ENCODE peak calls at places on chromosomes 4 and X, in five cellular contexts. T, C, U, X and A are unnamed samples.

GRCh38 chr4:11119474-11119873 is 309.2 kb downstream of the HS3ST1 start:
- DNase-seq in T (no peak), C (no peak), U (no peak), X (no peak), A (no peak)

GRCh38 chr4:70632028-70632427 is 3.5 kb downstream of the ENAM start:
- DNase-seq in T (no peak), C (no peak), U (no peak), X (no peak), A (no peak)

GRCh38 chr4:161799687-161800086 is 364.1 kb downstream of the FSTL5 start:
- DNase-seq in T (no peak), C (no peak), U (no peak), X (peak; percentile 1), A (no peak)

GRCh38 chr4:65399131-65399530 is 271.2 kb downstream of the EPHA5 start:
- DNase-seq in T (no peak), C (no peak), U (no peak), X (no peak), A (no peak)

GRCh38 chr4:99447513-99447912 is 12.4 kb upstream of the ADH7 start:
- DNase-seq in T (no peak), C (no peak), U (no peak), X (no peak), A (no peak)

GRCh38 chr4:25792200-25792791 is 70.5 kb downstream of the SEL1L3 start:
- DNase-seq in T (no peak), C (no peak), U (peak; percentile 79), X (peak; percentile 38), A (peak; percentile 61)

GRCh38 chr4:134470544-134470943 is 269.0 kb upstream of the PABPC4L start:
- DNase-seq in T (no peak), C (no peak), U (peak; percentile 28), X (no peak), A (peak; percentile 21)

GRCh38 chrX:131792789-131793462 is 230.2 kb upstream of the STK26 start:
- DNase-seq in T (no peak), C (peak; percentile 95), U (peak; percentile 89), X (peak; percentile 29), A (no peak)

GRCh38 chrX:65926095-65927019 is 113.5 kb downstream of the VSIG4 start:
- DNase-seq in T (no peak), C (no peak), U (no peak), X (no peak), A (no peak)

GRCh38 chr4:140223056-140223810 is 69.2 kb upstream of the MAML3 start:
- DNase-seq in T (no peak), C (no peak), U (no peak), X (no peak), A (no peak)

GRCh38 chr4:176376032-176376614 is 56.4 kb downstream of the SPCS3 start:
- DNase-seq in T (no peak), C (no peak), U (no peak), X (peak; percentile 15), A (no peak)

GRCh38 chr4:74268643-74269042 is 39.6 kb upstream of the EPGN start:
- DNase-seq in T (no peak), C (no peak), U (no peak), X (no peak), A (no peak)

GRCh38 chr4:170777663-170778062 is 687.9 kb upstream of the AADAT start:
- DNase-seq in T (no peak), C (no peak), U (no peak), X (no peak), A (no peak)

GRCh38 chr4:8872402-8873291 is 1.0 kb upstream of the HMX1 start:
- DNase-seq in T (no peak), C (no peak), U (no peak), X (no peak), A (no peak)

GRCh38 chr4:183132865-183133264 is 33.8 kb downstream of the WWC2 start:
- DNase-seq in T (no peak), C (no peak), U (no peak), X (no peak), A (no peak)

GRCh38 chr4:151541438-151542071 is 132.6 kb downstream of the FHIP1A start:
- DNase-seq in T (no peak), C (no peak), U (no peak), X (no peak), A (no peak)

GRCh38 chrX:31209005-31209612 is 137.3 kb upstream of the FTHL17 start:
- DNase-seq in T (no peak), C (no peak), U (no peak), X (no peak), A (no peak)

GRCh38 chr4:21476753-21477152 is 471.8 kb downstream of the KCNIP4 start:
- DNase-seq in T (no peak), C (no peak), U (no peak), X (no peak), A (no peak)

GRCh38 chr4:20428410-20429160 is 176.9 kb downstream of the SLIT2 start:
- DNase-seq in T (no peak), C (no peak), U (no peak), X (no peak), A (no peak)

GRCh38 chrX:131677655-131678628 is 134.1 kb downstream of the OR13H1 start:
- DNase-seq in T (no peak), C (no peak), U (peak; percentile 47), X (peak; percentile 71), A (peak; percentile 17)

GRCh38 chrX:31123335-31123734 is 51.5 kb upstream of the FTHL17 start:
- DNase-seq in T (no peak), C (no peak), U (no peak), X (no peak), A (no peak)

GRCh38 chrX:310621-311155 is 7.9 kb downstream of the GTPBP6 start:
- DNase-seq in T (no peak), C (peak; percentile 60), U (no peak), X (no peak), A (no peak)

GRCh38 chr4:41644288-41644914 is 104.1 kb downstream of the PHOX2B start:
- DNase-seq in T (peak; percentile 54), C (peak; percentile 87), U (peak; percentile 78), X (no peak), A (peak; percentile 61)

GRCh38 chr4:155099231-155099630 is 109.2 kb upstream of the NPY2R start:
- DNase-seq in T (no peak), C (no peak), U (no peak), X (no peak), A (no peak)

GRCh38 chrX:103716967-103717366 is 6.3 kb downstream of the TMEM31 start:
- DNase-seq in T (no peak), C (no peak), U (no peak), X (no peak), A (no peak)

GRCh38 chrX:55057691-55058249 is 17.1 kb upstream of the PAGE2B start:
- DNase-seq in T (peak; percentile 13), C (no peak), U (no peak), X (peak; percentile 2), A (no peak)

GRCh38 chr4:176534566-176534965 is 214.8 kb downstream of the SPCS3 start:
- DNase-seq in T (no peak), C (no peak), U (no peak), X (no peak), A (no peak)

GRCh38 chr4:20412072-20412471 is 160.4 kb downstream of the SLIT2 start:
- DNase-seq in T (no peak), C (no peak), U (no peak), X (no peak), A (no peak)

GRCh38 chr4:26320159-26320452 is 708 bp upstream of the RBPJ start:
- DNase-seq in T (no peak), C (no peak), U (no peak), X (no peak), A (no peak)

DNA sequence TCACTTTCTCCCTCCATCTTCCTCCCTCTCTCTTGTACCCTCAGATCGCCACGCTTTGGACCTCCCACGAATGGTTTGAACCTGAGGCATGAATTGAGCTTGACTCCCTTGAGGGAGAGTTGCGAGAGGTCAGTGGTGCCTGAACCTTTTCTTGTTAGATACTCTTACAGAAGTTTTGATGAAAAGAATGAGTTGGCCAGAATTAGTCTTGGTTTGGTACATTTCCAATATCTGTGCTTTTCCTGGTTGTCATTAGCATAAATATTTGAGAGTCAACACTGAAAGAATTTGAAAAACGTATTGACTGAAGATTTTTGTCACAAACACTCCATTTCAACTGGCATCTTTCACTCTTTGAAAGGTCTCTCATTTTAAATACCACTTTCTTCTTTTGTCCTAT is 510.6 kb upstream of the DIPK2B start:
- DNase-seq in T (no peak), C (no peak), U (no peak), X (no peak), A (no peak)
- TF ChIP-seq EP300 in T (no peak), C (no peak), U (no peak), X (no peak), A (no peak)

GRCh38 chr4:7822858-7823257 is 116.8 kb downstream of the AFAP1 start:
- DNase-seq in T (no peak), C (peak; percentile 80), U (no peak), X (no peak), A (no peak)

GRCh38 chr4:7821245-7822165 is 118.2 kb downstream of the AFAP1 start:
- DNase-seq in T (no peak), C (peak; percentile 70), U (no peak), X (no peak), A (no peak)

GRCh38 chr4:7824218-7824617 is 115.4 kb downstream of the AFAP1 start:
- DNase-seq in T (no peak), C (no peak), U (no peak), X (no peak), A (no peak)

GRCh38 chr4:7826176-7826908 is 113.3 kb downstream of the AFAP1 start:
- DNase-seq in T (no peak), C (peak; percentile 60), U (no peak), X (no peak), A (no peak)

DNA sequence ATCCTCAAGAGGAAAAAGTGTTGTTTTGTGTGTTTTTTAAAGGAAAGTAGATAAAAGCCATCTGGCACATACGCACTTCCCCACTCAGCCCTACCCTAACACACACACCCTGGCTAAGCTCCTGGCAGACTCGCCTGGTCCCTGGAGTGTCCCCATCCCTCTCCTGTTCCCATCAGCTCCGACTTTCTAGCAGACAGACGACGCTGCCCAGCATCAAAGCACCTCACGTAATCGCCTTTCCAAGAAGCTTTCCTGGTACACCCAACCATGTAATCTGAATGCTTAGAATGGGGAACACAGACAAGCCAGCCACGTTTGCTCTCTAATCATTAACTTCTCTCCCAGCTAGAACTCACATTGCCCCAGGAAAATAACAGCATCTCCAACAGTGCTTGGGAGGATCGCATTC is 116.2 kb downstream of the AFAP1 start:
- DNase-seq in T (peak; percentile 57), C (peak; percentile 86), U (peak; percentile 44), X (no peak), A (no peak)
- TF ChIP-seq POLR2A in T (no peak), C (no peak), U (no peak), X (no peak), A (no peak)

DNA sequence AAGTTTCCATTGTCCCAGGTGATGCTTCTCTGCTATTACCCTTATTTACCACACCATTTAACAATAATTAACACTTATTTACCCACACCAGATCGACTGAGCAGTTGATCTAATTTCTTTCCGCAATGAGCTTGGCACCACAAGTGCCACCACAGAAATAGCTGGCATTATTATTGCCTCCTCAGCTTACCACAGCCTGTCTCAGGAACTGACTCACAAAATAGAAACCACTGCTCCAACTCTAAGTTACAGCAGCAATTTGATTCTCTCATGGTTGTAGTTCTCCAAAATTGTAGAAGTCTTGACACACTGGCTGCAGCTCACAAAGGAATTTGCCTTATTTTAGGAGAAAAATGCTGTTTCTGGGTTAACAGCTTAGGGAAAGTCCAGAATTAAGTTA is 22.5 kb downstream of the ZNF721 start:
- DNase-seq in T (no peak), C (no peak), U (no peak), X (no peak), A (no peak)
- H3K4me3 ChIP-seq in T (no peak overlapping the region), C (no peak overlapping the region), U (no peak overlapping the region), X (no peak overlapping the region), A (no peak overlapping the region)

GRCh38 chr4:76545161-76545884 is 110.3 kb downstream of the SHROOM3 start:
- DNase-seq in T (no peak), C (no peak), U (no peak), X (no peak), A (no peak)
- TF ChIP-seq EP300 in T (no peak), C (no peak), U (no peak), X (no peak), A (no peak)

GRCh38 chr4:82423245-82424054 is 6.8 kb downstream of the HNRNPDL start:
- DNase-seq in T (no peak), C (no peak), U (no peak), X (no peak), A (no peak)
- TF ChIP-seq POLR2A in T (no peak), C (no peak), U (no peak), X (no peak), A (no peak)